ENCODE peak calls at places on chromosome 6, in nine cellular contexts. One of them, this sample, is unnamed.

GRCh38 chr6:106746660-106747059 is 117.3 kb downstream of the QRSL1 start:
- DNase-seq in hepatocyte: peak; percentile 60
- DNase-seq in thoracic aorta: no peak
- DNase-seq in PC-9: peak; percentile 51
- DNase-seq in heart right ventricle: no peak
- DNase-seq in CD8-positive, alpha-beta T cell: no peak
- DNase-seq in body of pancreas: no peak
- DNase-seq in CD8-positive, alpha-beta memory T cell: no peak
- DNase-seq in spleen: no peak
- DNase-seq in this sample: no peak

GRCh38 chr6:116381000-116381399 is 10.3 kb downstream of the DSE start:
- DNase-seq in CD8-positive, alpha-beta memory T cell: no peak
- DNase-seq in hepatocyte: no peak
- DNase-seq in PC-9: no peak
- DNase-seq in CD8-positive, alpha-beta T cell: no peak
- DNase-seq in body of pancreas: no peak
- DNase-seq in spleen: no peak
- DNase-seq in thoracic aorta: no peak
- DNase-seq in heart right ventricle: no peak
- DNase-seq in this sample: no peak

GRCh38 chr6:9405825-9406224 is 970.5 kb upstream of the SLC35B3 start:
- DNase-seq in spleen: no peak
- DNase-seq in heart right ventricle: no peak
- DNase-seq in thoracic aorta: no peak
- DNase-seq in CD8-positive, alpha-beta T cell: no peak
- DNase-seq in body of pancreas: no peak
- DNase-seq in hepatocyte: no peak
- DNase-seq in PC-9: peak; percentile 32
- DNase-seq in CD8-positive, alpha-beta memory T cell: no peak
- DNase-seq in this sample: no peak

GRCh38 chr6:4179960-4180652 is 44.7 kb upstream of the ECI2 start:
- DNase-seq in hepatocyte: no peak
- DNase-seq in spleen: no peak
- DNase-seq in thoracic aorta: no peak
- DNase-seq in body of pancreas: no peak
- DNase-seq in CD8-positive, alpha-beta T cell: no peak
- DNase-seq in PC-9: no peak
- DNase-seq in CD8-positive, alpha-beta memory T cell: no peak
- DNase-seq in heart right ventricle: no peak
- DNase-seq in this sample: no peak

GRCh38 chr6:18503588-18504231 is 116.6 kb downstream of the RNF144B start:
- DNase-seq in heart right ventricle: peak; percentile 65
- DNase-seq in spleen: no peak
- DNase-seq in CD8-positive, alpha-beta T cell: peak; percentile 15
- DNase-seq in CD8-positive, alpha-beta memory T cell: peak; percentile 14
- DNase-seq in body of pancreas: peak; percentile 70
- DNase-seq in hepatocyte: peak; percentile 84
- DNase-seq in PC-9: peak; percentile 63
- DNase-seq in thoracic aorta: no peak
- DNase-seq in this sample: peak; percentile 71

GRCh38 chr6:90192857-90193256 is 103.8 kb downstream of the BACH2 start:
- DNase-seq in PC-9: no peak
- DNase-seq in spleen: no peak
- DNase-seq in body of pancreas: no peak
- DNase-seq in thoracic aorta: no peak
- DNase-seq in CD8-positive, alpha-beta memory T cell: no peak
- DNase-seq in CD8-positive, alpha-beta T cell: no peak
- DNase-seq in hepatocyte: no peak
- DNase-seq in heart right ventricle: no peak
- DNase-seq in this sample: no peak

GRCh38 chr6:4913705-4914411 is 90.0 kb downstream of the RPP40 start:
- DNase-seq in hepatocyte: no peak
- DNase-seq in PC-9: peak; percentile 66
- DNase-seq in heart right ventricle: no peak
- DNase-seq in thoracic aorta: no peak
- DNase-seq in body of pancreas: no peak
- DNase-seq in CD8-positive, alpha-beta T cell: no peak
- DNase-seq in spleen: no peak
- DNase-seq in CD8-positive, alpha-beta memory T cell: no peak
- DNase-seq in this sample: no peak

GRCh38 chr6:41371461-41371991 is 36.1 kb downstream of the NCR2 start:
- DNase-seq in heart right ventricle: peak; percentile 50
- DNase-seq in hepatocyte: peak; percentile 84
- DNase-seq in CD8-positive, alpha-beta memory T cell: no peak
- DNase-seq in body of pancreas: peak; percentile 46
- DNase-seq in CD8-positive, alpha-beta T cell: no peak
- DNase-seq in spleen: peak; percentile 73
- DNase-seq in thoracic aorta: no peak
- DNase-seq in PC-9: no peak
- DNase-seq in this sample: no peak

GRCh38 chr6:90124904-90125510 is 171.6 kb downstream of the BACH2 start:
- DNase-seq in thoracic aorta: no peak
- DNase-seq in spleen: no peak
- DNase-seq in CD8-positive, alpha-beta memory T cell: no peak
- DNase-seq in PC-9: no peak
- DNase-seq in body of pancreas: no peak
- DNase-seq in heart right ventricle: no peak
- DNase-seq in hepatocyte: no peak
- DNase-seq in CD8-positive, alpha-beta T cell: no peak
- DNase-seq in this sample: no peak

GRCh38 chr6:111482236-111482958 is 621 bp downstream of the REV3L start:
- DNase-seq in spleen: peak; percentile 91
- DNase-seq in hepatocyte: peak; percentile 78
- DNase-seq in heart right ventricle: peak; percentile 43
- DNase-seq in thoracic aorta: peak; percentile 26
- DNase-seq in CD8-positive, alpha-beta T cell: peak; percentile 46
- DNase-seq in PC-9: peak; percentile 44
- DNase-seq in CD8-positive, alpha-beta memory T cell: peak; percentile 48
- DNase-seq in body of pancreas: peak; percentile 58
- DNase-seq in this sample: peak; percentile 48

GRCh38 chr6:30681696-30682180 is 4.7 kb downstream of the PPP1R18 start:
- DNase-seq in spleen: peak; percentile 53
- DNase-seq in CD8-positive, alpha-beta memory T cell: no peak
- DNase-seq in heart right ventricle: no peak
- DNase-seq in hepatocyte: no peak
- DNase-seq in PC-9: no peak
- DNase-seq in thoracic aorta: no peak
- DNase-seq in CD8-positive, alpha-beta T cell: no peak
- DNase-seq in body of pancreas: no peak
- DNase-seq in this sample: no peak

GRCh38 chr6:10250655-10251220 is 164.1 kb downstream of the TFAP2A start:
- DNase-seq in CD8-positive, alpha-beta T cell: no peak
- DNase-seq in hepatocyte: no peak
- DNase-seq in heart right ventricle: no peak
- DNase-seq in CD8-positive, alpha-beta memory T cell: no peak
- DNase-seq in spleen: no peak
- DNase-seq in PC-9: no peak
- DNase-seq in thoracic aorta: no peak
- DNase-seq in body of pancreas: no peak
- DNase-seq in this sample: no peak

GRCh38 chr6:163419413-163420314 is 5.1 kb downstream of the QKI start:
- DNase-seq in PC-9: no peak
- DNase-seq in heart right ventricle: no peak
- DNase-seq in spleen: no peak
- DNase-seq in body of pancreas: no peak
- DNase-seq in hepatocyte: no peak
- DNase-seq in thoracic aorta: no peak
- DNase-seq in CD8-positive, alpha-beta memory T cell: no peak
- DNase-seq in CD8-positive, alpha-beta T cell: no peak
- DNase-seq in this sample: no peak

GRCh38 chr6:43547202-43547601 is 28.6 kb downstream of the XPO5 start:
- DNase-seq in heart right ventricle: no peak
- DNase-seq in thoracic aorta: no peak
- DNase-seq in spleen: no peak
- DNase-seq in CD8-positive, alpha-beta T cell: no peak
- DNase-seq in hepatocyte: no peak
- DNase-seq in body of pancreas: no peak
- DNase-seq in CD8-positive, alpha-beta memory T cell: no peak
- DNase-seq in PC-9: no peak
- DNase-seq in this sample: no peak

GRCh38 chr6:7769702-7770101 is 43.8 kb downstream of the BMP6 start:
- DNase-seq in spleen: no peak
- DNase-seq in CD8-positive, alpha-beta T cell: no peak
- DNase-seq in body of pancreas: no peak
- DNase-seq in heart right ventricle: no peak
- DNase-seq in thoracic aorta: no peak
- DNase-seq in CD8-positive, alpha-beta memory T cell: no peak
- DNase-seq in PC-9: no peak
- DNase-seq in hepatocyte: no peak
- DNase-seq in this sample: no peak

GRCh38 chr6:73579851-73580246 is 59.0 kb upstream of the EEF1A1 start:
- DNase-seq in hepatocyte: peak; percentile 70
- DNase-seq in heart right ventricle: peak; percentile 33
- DNase-seq in body of pancreas: peak; percentile 34
- DNase-seq in PC-9: peak; percentile 71
- DNase-seq in spleen: no peak
- DNase-seq in CD8-positive, alpha-beta T cell: no peak
- DNase-seq in CD8-positive, alpha-beta memory T cell: no peak
- DNase-seq in thoracic aorta: no peak
- DNase-seq in this sample: no peak

GRCh38 chr6:119544325-119545150 is 195.0 kb upstream of the MAN1A1 start:
- DNase-seq in CD8-positive, alpha-beta memory T cell: no peak
- DNase-seq in heart right ventricle: no peak
- DNase-seq in PC-9: no peak
- DNase-seq in body of pancreas: no peak
- DNase-seq in spleen: no peak
- DNase-seq in CD8-positive, alpha-beta T cell: no peak
- DNase-seq in hepatocyte: peak; percentile 5
- DNase-seq in thoracic aorta: no peak
- DNase-seq in this sample: no peak

GRCh38 chr6:152225231-152225934 is 411.8 kb downstream of the SYNE1 start:
- DNase-seq in heart right ventricle: no peak
- DNase-seq in PC-9: no peak
- DNase-seq in hepatocyte: no peak
- DNase-seq in CD8-positive, alpha-beta T cell: no peak
- DNase-seq in body of pancreas: no peak
- DNase-seq in thoracic aorta: no peak
- DNase-seq in spleen: no peak
- DNase-seq in CD8-positive, alpha-beta memory T cell: no peak
- DNase-seq in this sample: no peak

GRCh38 chr6:13409991-13410390 is 77.4 kb downstream of the GFOD1 start:
- DNase-seq in hepatocyte: no peak
- DNase-seq in CD8-positive, alpha-beta memory T cell: no peak
- DNase-seq in CD8-positive, alpha-beta T cell: no peak
- DNase-seq in PC-9: no peak
- DNase-seq in heart right ventricle: no peak
- DNase-seq in body of pancreas: no peak
- DNase-seq in thoracic aorta: no peak
- DNase-seq in spleen: no peak
- DNase-seq in this sample: no peak
- H3K4me1 ChIP-seq in hepatocyte: peaks cover 9% of the 10 kb centered on the region
- H3K4me1 ChIP-seq in CD8-positive, alpha-beta memory T cell: no peaks in the 10 kb centered on the region
- H3K4me1 ChIP-seq in CD8-positive, alpha-beta T cell: no peaks in the 10 kb centered on the region
- H3K4me1 ChIP-seq in PC-9: peaks cover 29% of the 10 kb centered on the region
- H3K4me1 ChIP-seq in heart right ventricle: peaks cover 88% of the 10 kb centered on the region
- H3K4me1 ChIP-seq in body of pancreas: peaks cover 26% of the 10 kb centered on the region
- H3K4me1 ChIP-seq in thoracic aorta: peaks cover 24% of the 10 kb centered on the region
- H3K4me1 ChIP-seq in spleen: peaks cover 92% of the 10 kb centered on the region
- H3K4me1 ChIP-seq in this sample: no peaks in the 10 kb centered on the region

GRCh38 chr6:137494967-137495595 is 887 bp upstream of the OLIG3 start:
- DNase-seq in PC-9: no peak
- DNase-seq in hepatocyte: no peak
- DNase-seq in body of pancreas: no peak
- DNase-seq in spleen: no peak
- DNase-seq in heart right ventricle: no peak
- DNase-seq in CD8-positive, alpha-beta T cell: no peak
- DNase-seq in thoracic aorta: no peak
- DNase-seq in CD8-positive, alpha-beta memory T cell: no peak
- DNase-seq in this sample: no peak
- H3K4me3 ChIP-seq in PC-9: no peak overlapping the region
- H3K4me3 ChIP-seq in hepatocyte: no peak overlapping the region
- H3K4me3 ChIP-seq in body of pancreas: no peak overlapping the region
- H3K4me3 ChIP-seq in spleen: no peak overlapping the region
- H3K4me3 ChIP-seq in heart right ventricle: no peak overlapping the region
- H3K4me3 ChIP-seq in CD8-positive, alpha-beta T cell: no peak overlapping the region
- H3K4me3 ChIP-seq in thoracic aorta: peak overlapping the region; percentile 29
- H3K4me3 ChIP-seq in CD8-positive, alpha-beta memory T cell: no peak overlapping the region
- H3K4me3 ChIP-seq in this sample: no peak overlapping the region

GRCh38 chr6:170463101-170463721 is 89.9 kb downstream of the PSMB1 start:
- DNase-seq in CD8-positive, alpha-beta T cell: no peak
- DNase-seq in heart right ventricle: no peak
- DNase-seq in thoracic aorta: no peak
- DNase-seq in CD8-positive, alpha-beta memory T cell: no peak
- DNase-seq in body of pancreas: no peak
- DNase-seq in PC-9: no peak
- DNase-seq in hepatocyte: no peak
- DNase-seq in spleen: peak; percentile 65
- DNase-seq in this sample: no peak
- H3K4me1 ChIP-seq in CD8-positive, alpha-beta T cell: peaks cover 46% of the 10 kb centered on the region
- H3K4me1 ChIP-seq in heart right ventricle: no peaks in the 10 kb centered on the region
- H3K4me1 ChIP-seq in thoracic aorta: no peaks in the 10 kb centered on the region
- H3K4me1 ChIP-seq in CD8-positive, alpha-beta memory T cell: peaks cover 7% of the 10 kb centered on the region
- H3K4me1 ChIP-seq in body of pancreas: no peaks in the 10 kb centered on the region
- H3K4me1 ChIP-seq in PC-9: no peaks in the 10 kb centered on the region
- H3K4me1 ChIP-seq in hepatocyte: no peaks in the 10 kb centered on the region
- H3K4me1 ChIP-seq in spleen: peaks cover 14% of the 10 kb centered on the region
- H3K4me1 ChIP-seq in this sample: no peaks in the 10 kb centered on the region

GRCh38 chr6:98947411-98948292 is at the start of gene FBXL4:
- DNase-seq in heart right ventricle: peak; percentile 86
- DNase-seq in PC-9: peak; percentile 82
- DNase-seq in hepatocyte: peak; percentile 94
- DNase-seq in spleen: peak; percentile 96
- DNase-seq in CD8-positive, alpha-beta T cell: peak; percentile 72
- DNase-seq in CD8-positive, alpha-beta memory T cell: peak; percentile 79
- DNase-seq in thoracic aorta: peak; percentile 33
- DNase-seq in body of pancreas: peak; percentile 92
- DNase-seq in this sample: peak; percentile 68
- H3K4me3 ChIP-seq in heart right ventricle: peak within 1 kb of the TSS; percentile 62
- H3K4me3 ChIP-seq in PC-9: peak within 1 kb of the TSS; percentile 97
- H3K4me3 ChIP-seq in hepatocyte: peak within 1 kb of the TSS; percentile 91
- H3K4me3 ChIP-seq in spleen: peak within 1 kb of the TSS; percentile 85
- H3K4me3 ChIP-seq in CD8-positive, alpha-beta T cell: peak within 1 kb of the TSS; percentile 64
- H3K4me3 ChIP-seq in CD8-positive, alpha-beta memory T cell: peak within 1 kb of the TSS; percentile 66
- H3K4me3 ChIP-seq in thoracic aorta: peak within 1 kb of the TSS; percentile 95
- H3K4me3 ChIP-seq in body of pancreas: peak within 1 kb of the TSS; percentile 85
- H3K4me3 ChIP-seq in this sample: peak within 1 kb of the TSS; percentile 78